ENCODE peak calls at places on chromosomes 13 and 19, in ten cellular contexts. R, V, I, E, N, Z, A, G, H and U are unnamed samples.

GRCh38 chr19:9132422-9132821 is 5.7 kb upstream of the OR7G3 start:
- DNase-seq in R (no peak), V (no peak), I (no peak), E (no peak), N (no peak), Z (no peak), A (no peak), G (no peak), H (no peak), U (no peak)

GRCh38 chr13:60981407-60981806 is 434.2 kb downstream of the PCDH20 start:
- DNase-seq in R (no peak), V (no peak), I (no peak), E (no peak), N (no peak), Z (no peak), A (no peak), G (no peak), H (no peak), U (no peak)

GRCh38 chr13:112506046-112506445 is 81.9 kb downstream of the TUBGCP3 start:
- DNase-seq in R (no peak), V (no peak), I (no peak), E (no peak), N (no peak), Z (no peak), A (no peak), G (no peak), H (no peak), U (no peak)

GRCh38 chr19:39265321-39265916 is 2.8 kb upstream of the IFNL2 start:
- DNase-seq in R (no peak), V (no peak), I (no peak), E (no peak), N (no peak), Z (no peak), A (no peak), G (peak; percentile 68), H (peak; percentile 73), U (no peak)

GRCh38 chr13:98981596-98982195 is 3.8 kb upstream of the DOCK9 start:
- DNase-seq in R (no peak), V (no peak), I (no peak), E (no peak), N (no peak), Z (no peak), A (no peak), G (no peak), H (no peak), U (no peak)

GRCh38 chr13:64083396-64083795 is 2667.7 kb upstream of the PCDH20 start:
- DNase-seq in R (no peak), V (no peak), I (no peak), E (no peak), N (no peak), Z (no peak), A (no peak), G (no peak), H (no peak), U (no peak)

GRCh38 chr19:19447536-19448237 is 42.2 kb downstream of the GATAD2A start:
- DNase-seq in R (no peak), V (no peak), I (no peak), E (no peak), N (no peak), Z (no peak), A (no peak), G (peak; percentile 60), H (no peak), U (no peak)

GRCh38 chr19:16889429-16889882 is 657 bp downstream of the F2RL3 start:
- DNase-seq in R (no peak), V (no peak), I (no peak), E (no peak), N (no peak), Z (peak; percentile 61), A (no peak), G (peak; percentile 66), H (peak; percentile 86), U (no peak)

GRCh38 chr19:46782355-46783019 is 5.9 kb downstream of the SLC1A5 start:
- DNase-seq in R (no peak), V (no peak), I (no peak), E (no peak), N (no peak), Z (no peak), A (no peak), G (no peak), H (no peak), U (no peak)

GRCh38 chr19:46783670-46784069 is 4.7 kb downstream of the SLC1A5 start:
- DNase-seq in R (no peak), V (no peak), I (no peak), E (no peak), N (no peak), Z (no peak), A (no peak), G (no peak), H (no peak), U (no peak)

GRCh38 chr19:46785054-46785979 is 3.1 kb downstream of the SLC1A5 start:
- DNase-seq in R (peak; percentile 21), V (no peak), I (no peak), E (no peak), N (no peak), Z (no peak), A (peak; percentile 29), G (no peak), H (no peak), U (no peak)

GRCh38 chr19:46785980-46786235 is 2.5 kb downstream of the SLC1A5 start:
- DNase-seq in R (no peak), V (no peak), I (no peak), E (no peak), N (no peak), Z (no peak), A (no peak), G (no peak), H (no peak), U (no peak)

DNA sequence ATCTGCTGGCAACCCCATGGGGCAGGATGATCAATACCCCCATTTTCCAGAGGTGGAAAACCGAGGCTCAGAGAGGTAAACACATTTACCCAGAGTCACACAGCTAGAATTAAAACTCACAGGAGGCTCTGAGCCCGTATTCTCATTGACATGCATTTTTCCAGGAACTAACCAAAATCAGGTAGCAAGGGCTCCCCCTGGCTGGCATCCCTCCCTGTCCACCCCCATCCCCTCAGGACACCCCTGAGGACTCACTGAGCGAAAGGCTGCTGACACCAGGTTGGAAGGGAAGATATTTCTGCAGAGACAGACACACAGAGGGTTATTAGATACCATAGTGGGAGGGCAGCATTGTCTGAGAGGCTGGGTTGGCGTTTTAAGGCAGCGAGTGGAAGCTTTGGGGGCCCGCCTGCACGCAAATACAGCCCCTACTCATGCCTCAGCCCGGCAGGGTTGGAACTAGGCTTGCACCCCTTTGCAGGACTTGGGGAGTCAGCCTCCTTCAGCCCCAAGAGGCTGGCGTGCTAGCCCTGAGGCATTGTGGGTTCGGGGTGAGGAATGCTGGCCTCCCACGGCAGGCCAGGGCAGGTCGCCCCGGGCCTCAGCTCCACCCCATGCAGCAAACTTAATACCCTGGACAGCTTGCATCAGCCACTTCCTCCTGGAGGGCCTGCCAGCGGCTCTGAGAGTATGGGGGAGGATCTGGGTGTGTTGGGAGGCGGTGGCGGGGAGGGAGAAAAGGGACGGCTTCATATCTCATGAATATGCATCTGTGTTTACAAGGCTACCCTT is 3.9 kb downstream of the SLC1A5 start:
- DNase-seq in R (peak; percentile 95), V (peak; percentile 83), I (peak; percentile 75), E (peak; percentile 81), N (peak; percentile 90), Z (peak; percentile 86), A (peak; percentile 92), G (peak; percentile 79), H (peak; percentile 82), U (peak; percentile 75)
- TF ChIP-seq CTCF in R (peak; percentile 38), V (no peak), I (no peak), E (no peak), N (peak; percentile 30), Z (no peak), A (peak; percentile 77), G (no peak), H (no peak), U (no peak)

GRCh38 chr13:102276479-102276878 is 125.4 kb downstream of the FGF14 start:
- DNase-seq in R (no peak), V (no peak), I (no peak), E (no peak), N (no peak), Z (no peak), A (no peak), G (no peak), H (no peak), U (no peak)

GRCh38 chr13:102277286-102277685 is 124.6 kb downstream of the FGF14 start:
- DNase-seq in R (peak; percentile 9), V (peak; percentile 52), I (no peak), E (no peak), N (no peak), Z (no peak), A (no peak), G (peak; percentile 29), H (no peak), U (no peak)

GRCh38 chr13:102267191-102267590 is 134.7 kb downstream of the FGF14 start:
- DNase-seq in R (no peak), V (no peak), I (no peak), E (no peak), N (no peak), Z (no peak), A (no peak), G (no peak), H (no peak), U (no peak)

GRCh38 chr13:102273111-102273510 is 128.7 kb downstream of the FGF14 start:
- DNase-seq in R (no peak), V (no peak), I (no peak), E (no peak), N (no peak), Z (no peak), A (no peak), G (no peak), H (no peak), U (no peak)
- H3K4me1 ChIP-seq in R (no peaks in the 10 kb centered on the region), V (no peaks in the 10 kb centered on the region), I (no peaks in the 10 kb centered on the region), E (no peaks in the 10 kb centered on the region), N (no peaks in the 10 kb centered on the region), Z (peaks cover 8% of the 10 kb centered on the region), A (no peaks in the 10 kb centered on the region), G (no peaks in the 10 kb centered on the region), H (no peaks in the 10 kb centered on the region), U (no peaks in the 10 kb centered on the region)

DNA sequence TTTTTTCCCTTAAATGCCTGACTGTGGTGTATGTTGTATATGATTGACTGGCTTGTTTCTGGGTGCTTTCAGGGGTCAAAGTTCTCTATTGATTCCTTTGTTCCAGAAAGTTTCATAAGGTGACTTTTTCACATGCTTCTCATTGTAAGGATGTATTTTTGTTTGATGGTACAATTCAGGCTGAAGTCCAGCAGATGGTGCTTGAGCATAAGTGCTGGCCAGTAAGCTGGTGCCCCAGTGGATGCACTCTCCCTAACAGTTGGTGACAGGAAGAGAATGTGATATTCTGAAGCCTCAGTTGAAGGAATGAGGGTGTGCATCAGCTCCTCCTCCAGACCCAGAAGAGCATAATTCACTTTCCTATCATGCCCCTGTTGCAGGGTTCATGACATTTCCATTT is 1941.6 kb upstream of the PRR20A start:
- DNase-seq in R (no peak), V (no peak), I (no peak), E (no peak), N (no peak), Z (no peak), A (no peak), G (no peak), H (peak; percentile 52), U (no peak)
- TF ChIP-seq CTCF in R (no peak), V (no peak), I (no peak), E (no peak), N (no peak), Z (no peak), A (no peak), G (no peak), H (peak; percentile 30), U (no peak)

DNA sequence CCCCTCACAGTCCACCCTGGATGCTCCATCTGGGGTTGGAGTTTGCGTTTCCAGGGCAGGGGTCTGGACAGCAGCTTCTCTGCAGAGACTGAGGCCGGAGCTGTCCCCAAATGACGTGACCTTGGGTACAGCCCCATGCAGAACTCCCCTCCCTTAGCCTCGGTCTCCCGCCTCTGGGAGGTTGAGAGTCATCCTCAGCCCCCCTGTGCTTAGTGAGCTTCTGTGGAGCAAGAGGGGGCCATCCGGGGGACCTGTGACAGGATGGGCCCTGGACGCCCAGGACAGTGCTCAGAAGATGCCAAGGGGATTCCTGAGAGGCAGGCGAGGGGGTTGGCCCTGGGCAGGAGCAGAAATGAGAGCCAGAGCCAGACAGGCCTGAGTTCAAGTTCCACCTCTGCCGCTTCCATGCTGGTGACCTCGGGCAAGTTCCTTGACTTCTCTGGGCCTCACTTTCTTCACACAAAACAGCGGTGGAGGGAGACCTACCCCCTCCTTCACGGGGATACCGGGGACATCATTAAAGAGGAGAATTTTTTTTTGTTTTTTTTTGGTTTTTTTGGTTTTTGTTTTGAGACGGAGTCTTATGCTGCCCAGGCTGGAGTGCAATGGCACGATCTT is 20.3 kb downstream of the SMIM24 start:
- DNase-seq in R (no peak), V (no peak), I (no peak), E (peak; percentile 87), N (no peak), Z (no peak), A (no peak), G (no peak), H (no peak), U (peak; percentile 57)
- H3K4me1 ChIP-seq in R (peaks cover 32% of the 10 kb centered on the region), V (peaks cover 9% of the 10 kb centered on the region), I (peaks cover 69% of the 10 kb centered on the region), E (peaks cover 37% of the 10 kb centered on the region), N (peaks cover 53% of the 10 kb centered on the region), Z (peaks cover 84% of the 10 kb centered on the region), A (no peaks in the 10 kb centered on the region), G (peaks cover 4% of the 10 kb centered on the region), H (peaks cover 43% of the 10 kb centered on the region), U (peaks cover 36% of the 10 kb centered on the region)